ENCODE peak calls at places on chromosomes 6 and 20, in four cellular contexts. One of them, this sample, is unnamed.
A peak's percentile ranks its signal among the peaks of the same experiment; 100 is the strongest.

GRCh38 chr6:85078071-85078470 is 313.7 kb upstream of the TBX18 start:
- DNase-seq in stomach: no peak
- DNase-seq in suprapubic skin: no peak
- DNase-seq in adrenal gland: no peak
- DNase-seq in this sample: no peak

GRCh38 chr6:139519571-139520031 is 145.2 kb upstream of the CITED2 start:
- DNase-seq in stomach: no peak
- DNase-seq in suprapubic skin: no peak
- DNase-seq in adrenal gland: no peak
- DNase-seq in this sample: no peak

GRCh38 chr6:44073612-44074382 is 53.5 kb downstream of the MRPL14 start:
- DNase-seq in stomach: no peak
- DNase-seq in suprapubic skin: no peak
- DNase-seq in adrenal gland: no peak
- DNase-seq in this sample: no peak

GRCh38 chr6:63975685-63976084 is 340.1 kb downstream of the PHF3 start:
- DNase-seq in stomach: no peak
- DNase-seq in suprapubic skin: no peak
- DNase-seq in adrenal gland: no peak
- DNase-seq in this sample: no peak

GRCh38 chr6:43921039-43921438 is 151.0 kb downstream of the VEGFA start:
- DNase-seq in stomach: no peak
- DNase-seq in suprapubic skin: no peak
- DNase-seq in adrenal gland: no peak
- DNase-seq in this sample: no peak

GRCh38 chr6:163588211-163588919 is 173.8 kb downstream of the QKI start:
- DNase-seq in stomach: no peak
- DNase-seq in suprapubic skin: no peak
- DNase-seq in adrenal gland: no peak
- DNase-seq in this sample: no peak

GRCh38 chr6:138803914-138804313 is 8.0 kb downstream of the ECT2L start:
- DNase-seq in stomach: no peak
- DNase-seq in suprapubic skin: no peak
- DNase-seq in adrenal gland: no peak
- DNase-seq in this sample: no peak

GRCh38 chr20:51022803-51023616 is at the start of gene KCNG1:
- DNase-seq in stomach: peak; percentile 68
- DNase-seq in suprapubic skin: no peak
- DNase-seq in adrenal gland: peak; percentile 77
- DNase-seq in this sample: peak; percentile 20

GRCh38 chr20:60477958-60478357 is 519.7 kb downstream of the CDH26 start:
- DNase-seq in stomach: no peak
- DNase-seq in suprapubic skin: no peak
- DNase-seq in adrenal gland: no peak
- DNase-seq in this sample: no peak

GRCh38 chr6:28794175-28795002 is 129.4 kb downstream of the TRIM27 start:
- DNase-seq in stomach: no peak
- DNase-seq in suprapubic skin: no peak
- DNase-seq in adrenal gland: no peak
- DNase-seq in this sample: no peak

GRCh38 chr6:18115356-18115755 is 7.1 kb downstream of the NHLRC1 start:
- DNase-seq in stomach: no peak
- DNase-seq in suprapubic skin: no peak
- DNase-seq in adrenal gland: no peak
- DNase-seq in this sample: no peak

GRCh38 chr6:144939926-144940325 is 654.8 kb downstream of the UTRN start:
- DNase-seq in stomach: no peak
- DNase-seq in suprapubic skin: no peak
- DNase-seq in adrenal gland: no peak
- DNase-seq in this sample: no peak

GRCh38 chr20:59614714-59615113 is 10.4 kb downstream of the PHACTR3 start:
- DNase-seq in stomach: no peak
- DNase-seq in suprapubic skin: no peak
- DNase-seq in adrenal gland: no peak
- DNase-seq in this sample: no peak

GRCh38 chr6:56718236-56718635 is 75.5 kb upstream of the DST start:
- DNase-seq in stomach: no peak
- DNase-seq in suprapubic skin: no peak
- DNase-seq in adrenal gland: no peak
- DNase-seq in this sample: no peak

GRCh38 chr6:168877821-168878282 is 375.8 kb downstream of the THBS2 start:
- DNase-seq in stomach: peak; percentile 66
- DNase-seq in suprapubic skin: no peak
- DNase-seq in adrenal gland: no peak
- DNase-seq in this sample: no peak

GRCh38 chr6:89281779-89282246 is 33.3 kb downstream of the GABRR2 start:
- DNase-seq in stomach: peak; percentile 41
- DNase-seq in suprapubic skin: no peak
- DNase-seq in adrenal gland: peak; percentile 62
- DNase-seq in this sample: no peak

GRCh38 chr6:153312633-153313032 is 181.6 kb upstream of the RGS17 start:
- DNase-seq in stomach: peak; percentile 67
- DNase-seq in suprapubic skin: no peak
- DNase-seq in adrenal gland: peak; percentile 64
- DNase-seq in this sample: peak; percentile 53

GRCh38 chr6:36755435-36756348 is 58.1 kb downstream of the RAB44 start:
- DNase-seq in stomach: peak; percentile 38
- DNase-seq in suprapubic skin: no peak
- DNase-seq in adrenal gland: peak; percentile 74
- DNase-seq in this sample: peak; percentile 55

GRCh38 chr6:71454083-71454482 is 165.5 kb downstream of the OGFRL1 start:
- DNase-seq in stomach: no peak
- DNase-seq in suprapubic skin: no peak
- DNase-seq in adrenal gland: no peak
- DNase-seq in this sample: no peak

GRCh38 chr20:39016496-39016895 is 54.4 kb downstream of the DHX35 start:
- DNase-seq in stomach: no peak
- DNase-seq in suprapubic skin: no peak
- DNase-seq in adrenal gland: no peak
- DNase-seq in this sample: no peak

GRCh38 chr6:87706187-87706966 is 4.3 kb upstream of the AKIRIN2 start:
- DNase-seq in stomach: no peak
- DNase-seq in suprapubic skin: no peak
- DNase-seq in adrenal gland: no peak
- DNase-seq in this sample: no peak

DNA sequence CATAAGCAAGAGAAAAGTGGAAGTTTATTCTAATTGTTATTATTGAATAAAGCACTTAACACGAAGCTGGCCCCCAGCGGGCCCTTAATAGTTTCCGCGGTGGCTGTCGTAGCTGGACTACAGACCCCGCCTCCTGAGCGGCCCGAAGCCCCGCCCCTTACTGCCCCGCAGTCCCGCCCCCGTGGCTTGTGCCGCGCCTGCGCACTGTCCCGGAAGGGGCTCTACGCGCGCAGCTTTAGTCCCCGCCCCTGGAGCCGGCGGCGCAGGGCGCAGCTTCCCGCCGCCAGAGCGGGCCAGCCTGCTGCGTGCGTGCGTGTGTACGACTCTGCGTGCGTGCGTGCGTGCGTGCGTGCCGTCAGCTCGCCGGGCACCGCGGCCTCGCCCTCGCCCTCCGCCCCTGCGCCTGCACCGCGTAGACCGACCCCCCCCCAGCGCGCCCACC is at the start of gene VAPB:
- DNase-seq in stomach: peak; percentile 97
- DNase-seq in suprapubic skin: peak; percentile 96
- DNase-seq in adrenal gland: peak; percentile 97
- DNase-seq in this sample: peak; percentile 98
- TF ChIP-seq POLR2A in stomach: no peak
- TF ChIP-seq POLR2A in suprapubic skin: peak; percentile 64
- TF ChIP-seq POLR2A in adrenal gland: peak; percentile 96
- TF ChIP-seq POLR2A in this sample: peak; percentile 40

GRCh38 chr6:5992551-5993225 is 14.0 kb downstream of the NRN1 start:
- DNase-seq in stomach: no peak
- DNase-seq in suprapubic skin: no peak
- DNase-seq in adrenal gland: no peak
- DNase-seq in this sample: no peak
- H3K27me3 ChIP-seq in stomach: peaks cover 53% of the 10 kb centered on the region
- H3K27me3 ChIP-seq in suprapubic skin: peaks cover 65% of the 10 kb centered on the region
- H3K27me3 ChIP-seq in adrenal gland: peaks cover 37% of the 10 kb centered on the region
- H3K27me3 ChIP-seq in this sample: no peaks in the 10 kb centered on the region

GRCh38 chr6:11218077-11218392 is 14.4 kb downstream of the NEDD9 start:
- DNase-seq in stomach: no peak
- DNase-seq in suprapubic skin: no peak
- DNase-seq in adrenal gland: no peak
- DNase-seq in this sample: no peak

GRCh38 chr6:11221623-11222384 is 10.7 kb downstream of the NEDD9 start:
- DNase-seq in stomach: no peak
- DNase-seq in suprapubic skin: no peak
- DNase-seq in adrenal gland: no peak
- DNase-seq in this sample: no peak

GRCh38 chr6:11217360-11218076 is 14.9 kb downstream of the NEDD9 start:
- DNase-seq in stomach: peak; percentile 59
- DNase-seq in suprapubic skin: no peak
- DNase-seq in adrenal gland: no peak
- DNase-seq in this sample: no peak

GRCh38 chr6:11218477-11218826 is 14.0 kb downstream of the NEDD9 start:
- DNase-seq in stomach: no peak
- DNase-seq in suprapubic skin: no peak
- DNase-seq in adrenal gland: no peak
- DNase-seq in this sample: no peak

GRCh38 chr6:11218827-11219826 is 13.3 kb downstream of the NEDD9 start:
- DNase-seq in stomach: no peak
- DNase-seq in suprapubic skin: no peak
- DNase-seq in adrenal gland: peak; percentile 79
- DNase-seq in this sample: peak; percentile 61
- TF ChIP-seq POLR2A in stomach: no peak
- TF ChIP-seq POLR2A in suprapubic skin: no peak
- TF ChIP-seq POLR2A in adrenal gland: peak; percentile 6
- TF ChIP-seq POLR2A in this sample: peak; percentile 12

GRCh38 chr6:5846889-5847288 is 159.8 kb downstream of the NRN1 start:
- DNase-seq in stomach: no peak
- DNase-seq in suprapubic skin: no peak
- DNase-seq in adrenal gland: no peak
- DNase-seq in this sample: no peak

GRCh38 chr6:5855787-5856186 is 150.9 kb downstream of the NRN1 start:
- DNase-seq in stomach: no peak
- DNase-seq in suprapubic skin: no peak
- DNase-seq in adrenal gland: no peak
- DNase-seq in this sample: no peak

GRCh38 chr6:5854900-5855299 is 151.8 kb downstream of the NRN1 start:
- DNase-seq in stomach: no peak
- DNase-seq in suprapubic skin: no peak
- DNase-seq in adrenal gland: no peak
- DNase-seq in this sample: no peak

GRCh38 chr6:5850848-5851255 is 155.9 kb downstream of the NRN1 start:
- DNase-seq in stomach: no peak
- DNase-seq in suprapubic skin: no peak
- DNase-seq in adrenal gland: no peak
- DNase-seq in this sample: no peak

GRCh38 chr6:5851261-5851757 is 155.4 kb downstream of the NRN1 start:
- DNase-seq in stomach: peak; percentile 52
- DNase-seq in suprapubic skin: no peak
- DNase-seq in adrenal gland: peak; percentile 82
- DNase-seq in this sample: peak; percentile 80
- H3K27me3 ChIP-seq in stomach: peaks cover 20% of the 10 kb centered on the region
- H3K27me3 ChIP-seq in suprapubic skin: peaks cover 34% of the 10 kb centered on the region
- H3K27me3 ChIP-seq in adrenal gland: no peaks in the 10 kb centered on the region
- H3K27me3 ChIP-seq in this sample: no peaks in the 10 kb centered on the region

This sample was measured in Peyer's patch.